ENCODE peak calls at places on chromosomes 2 and 18, in nine cellular contexts. T, Z, U, A, O, K, H, Y and J are unnamed samples.

GRCh38 chr18:13313006-13313661 is 94.6 kb downstream of the LDLRAD4 start:
- DNase-seq in O (no peak), K (no peak), U (no peak), H (no peak), Z (no peak), Y (no peak), T (no peak), A (no peak), J (no peak)

GRCh38 chr2:174690026-174690425 is 74.2 kb downstream of the CHRNA1 start:
- DNase-seq in Z (no peak), O (no peak), Y (no peak), H (no peak), U (no peak), A (no peak), T (no peak), K (no peak), J (no peak)

GRCh38 chr2:43226558-43226954 is at the start of gene ZFP36L2:
- DNase-seq in H (peak; percentile 98), Z (peak; percentile 86), A (peak; percentile 97), U (peak; percentile 97), O (peak; percentile 99), K (peak; percentile 97), Y (peak; percentile 98), T (peak; percentile 96), J (peak; percentile 97)

GRCh38 chr18:75247601-75248421 is 37.2 kb downstream of the TSHZ1 start:
- DNase-seq in U (no peak), Z (no peak), A (no peak), Y (no peak), K (no peak), O (no peak), T (no peak), H (no peak), J (no peak)

GRCh38 chr2:182558564-182558963 is 131.7 kb upstream of the PDE1A start:
- DNase-seq in H (no peak), K (no peak), T (no peak), A (no peak), Z (no peak), Y (no peak), O (no peak), U (no peak), J (no peak)

GRCh38 chr2:54701029-54701428 is 22.4 kb upstream of the EML6 start:
- DNase-seq in O (no peak), Z (no peak), A (no peak), H (no peak), K (no peak), U (no peak), Y (no peak), T (no peak), J (no peak)

GRCh38 chr2:149858916-149859634 is 271.5 kb upstream of the MMADHC start:
- DNase-seq in Z (no peak), Y (no peak), A (no peak), T (no peak), H (no peak), U (no peak), K (no peak), O (no peak), J (no peak)

GRCh38 chr2:54570925-54571694 is 115.0 kb downstream of the SPTBN1 start:
- DNase-seq in T (peak; percentile 83), A (peak; percentile 38), Z (no peak), H (peak; percentile 59), K (peak; percentile 51), O (peak; percentile 64), U (no peak), Y (no peak), J (peak; percentile 45)

GRCh38 chr2:46749042-46749461 is 166.6 kb downstream of the MCFD2 start:
- DNase-seq in K (no peak), Z (no peak), O (peak; percentile 29), A (no peak), Y (no peak), T (peak; percentile 77), H (no peak), U (no peak), J (no peak)

GRCh38 chr18:60804412-60804811 is 431.8 kb upstream of the MC4R start:
- DNase-seq in T (no peak), K (no peak), A (no peak), Z (no peak), O (no peak), Y (no peak), H (no peak), U (no peak), J (no peak)

GRCh38 chr18:60812921-60813320 is 440.3 kb upstream of the MC4R start:
- DNase-seq in U (no peak), K (no peak), O (no peak), Y (no peak), T (no peak), H (no peak), Z (no peak), A (no peak), J (no peak)

DNA sequence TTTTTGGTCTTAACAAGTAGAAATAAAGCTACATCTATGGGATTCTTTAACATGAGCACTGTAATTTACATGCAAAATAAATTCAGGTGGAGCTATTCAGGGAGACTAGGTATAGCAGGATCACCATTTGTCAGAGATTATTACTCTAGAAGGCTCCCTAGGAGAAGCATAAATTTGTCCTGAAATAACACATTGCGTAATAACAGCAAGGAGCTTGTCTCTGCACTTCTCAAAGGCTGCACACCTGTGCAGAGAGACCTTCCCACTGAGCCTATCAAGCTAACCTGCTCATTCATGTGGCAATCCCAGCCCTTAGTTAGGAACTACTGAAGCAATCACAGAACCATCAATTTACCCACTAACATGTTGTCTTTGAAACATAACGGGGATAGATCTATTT is 437.4 kb upstream of the MC4R start:
- DNase-seq in Y (no peak), A (no peak), H (no peak), K (no peak), Z (no peak), T (no peak), O (no peak), U (no peak), J (no peak)
- H3K4me3 ChIP-seq in Y (no peak overlapping the region), A (no peak overlapping the region), H (no peak overlapping the region), K (no peak overlapping the region), Z (no peak overlapping the region), T (no peak overlapping the region), O (no peak overlapping the region), U (no peak overlapping the region), J (no peak overlapping the region)

GRCh38 chr2:219405958-219406860 is 12.0 kb upstream of the DES start:
- DNase-seq in K (no peak), O (no peak), H (no peak), Z (no peak), A (no peak), T (no peak), U (no peak), Y (no peak), J (no peak)
- H3K27ac ChIP-seq in K (peak overlapping the region; percentile 98), O (peak overlapping the region; percentile 79), H (peak overlapping the region; percentile 90), Z (no peak overlapping the region), A (no peak overlapping the region), T (peak overlapping the region; percentile 31), U (peak overlapping the region; percentile 92), Y (peak overlapping the region; percentile 84), J (no peak overlapping the region)

DNA sequence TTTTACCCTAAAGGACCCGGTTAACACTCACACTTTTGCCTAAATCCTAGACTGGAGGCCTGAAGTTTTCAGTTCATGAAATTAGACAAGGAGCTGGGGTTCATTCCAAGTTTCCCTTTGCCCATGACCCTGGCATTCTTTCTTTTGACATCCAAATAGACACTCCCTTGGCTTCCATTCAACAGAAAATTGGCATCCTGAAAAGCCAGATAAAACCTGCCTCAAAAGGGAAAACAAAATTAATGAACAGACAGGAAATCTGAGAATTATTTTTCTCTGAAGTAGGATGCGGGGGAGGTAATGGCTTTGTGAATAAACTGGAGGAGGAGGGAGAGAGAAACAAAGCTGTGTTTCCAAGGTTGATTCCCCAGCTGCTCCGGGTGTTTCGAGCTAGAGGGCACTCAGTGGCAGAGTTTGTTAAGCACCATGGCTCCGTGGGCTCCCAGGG is 41.0 kb downstream of the SPP2 start:
- DNase-seq in A (no peak), U (no peak), Y (no peak), H (no peak), O (no peak), Z (no peak), K (no peak), T (no peak), J (no peak)
- H3K4me3 ChIP-seq in A (no peak overlapping the region), U (no peak overlapping the region), Y (no peak overlapping the region), H (no peak overlapping the region), O (no peak overlapping the region), Z (no peak overlapping the region), K (no peak overlapping the region), T (no peak overlapping the region), J (no peak overlapping the region)

GRCh38 chr2:157831573-157832315 is 44.4 kb downstream of the ACVR1 start:
- DNase-seq in A (no peak), Z (no peak), H (no peak), T (no peak), K (no peak), O (no peak), Y (no peak), U (no peak), J (no peak)
- H3K27ac ChIP-seq in A (peak overlapping the region; percentile 23), Z (peak overlapping the region; percentile 52), H (peak overlapping the region; percentile 37), T (no peak overlapping the region), K (peak overlapping the region; percentile 81), O (peak overlapping the region; percentile 91), Y (peak overlapping the region; percentile 69), U (peak overlapping the region; percentile 88), J (no peak overlapping the region)

GRCh38 chr18:2959341-2959740 is 53.6 kb downstream of the LPIN2 start:
- DNase-seq in O (no peak), K (no peak), Z (no peak), U (no peak), A (no peak), H (no peak), Y (no peak), T (no peak), J (no peak)
- H3K4me3 ChIP-seq in O (no peak overlapping the region), K (no peak overlapping the region), Z (no peak overlapping the region), U (no peak overlapping the region), A (no peak overlapping the region), H (no peak overlapping the region), Y (no peak overlapping the region), T (no peak overlapping the region), J (no peak overlapping the region)

DNA sequence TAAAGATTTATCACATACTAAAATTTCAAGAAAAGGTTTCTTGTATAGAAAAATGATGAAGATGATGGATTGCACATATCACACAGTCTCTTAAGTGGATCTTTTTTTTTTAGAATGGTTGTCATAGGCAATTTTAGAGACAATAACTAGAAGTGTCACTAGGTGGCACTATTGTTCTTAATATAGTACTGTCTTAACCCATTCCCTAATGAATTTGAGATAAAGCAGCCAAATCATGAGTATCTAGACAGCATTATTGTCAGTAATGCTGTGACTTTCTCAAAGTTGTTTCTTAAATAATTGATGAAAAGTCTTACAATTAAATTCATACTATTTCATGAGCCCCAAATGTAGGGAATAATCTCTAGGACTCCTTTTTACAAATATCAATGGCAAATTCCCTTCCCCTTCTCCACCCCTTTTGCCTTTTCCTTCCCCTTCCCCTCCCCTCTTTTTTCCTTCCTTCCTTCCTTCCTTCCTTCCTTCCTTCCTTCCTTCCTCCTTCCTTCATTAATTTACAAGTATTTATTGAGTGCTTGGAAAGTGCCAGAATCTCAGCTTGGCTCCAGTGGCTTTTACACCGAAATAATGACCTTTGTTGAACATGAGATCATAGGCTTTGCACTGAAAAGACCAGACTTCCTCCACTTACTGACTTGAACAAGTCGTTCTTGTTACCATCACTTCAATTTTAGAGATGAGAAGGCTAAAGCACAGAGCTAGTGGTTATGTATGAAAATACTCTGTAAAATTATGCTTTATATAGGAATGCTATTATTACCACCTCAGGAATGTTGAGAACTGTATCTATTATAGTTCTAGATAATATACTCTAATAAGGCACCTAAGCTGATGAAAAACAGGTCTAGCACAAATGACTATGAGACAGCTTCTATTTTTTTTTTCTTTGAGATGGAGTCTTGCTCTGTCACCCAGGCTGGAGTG is 19.8 kb downstream of the MYL12B start:
- DNase-seq in K (no peak), U (no peak), H (no peak), O (peak; percentile 87), T (peak; percentile 85), Z (peak; percentile 78), A (no peak), Y (no peak), J (no peak)
- H3K27ac ChIP-seq in K (no peak overlapping the region), U (peak overlapping the region; percentile 69), H (peak overlapping the region; percentile 54), O (peak overlapping the region; percentile 6), T (no peak overlapping the region), Z (peak overlapping the region; percentile 11), A (no peak overlapping the region), Y (peak overlapping the region; percentile 11), J (no peak overlapping the region)